ENCODE peak calls at places on chromosomes 6 and 20, in five cellular contexts. P is endothelial cell, V is ovary, L is foreskin fibroblast, J is AG09319. A is an unnamed sample.

GRCh38 chr6:42184475-42184874 is 10.3 kb downstream of the GUCA1B start:
- DNase-seq in V (no peak), P (no peak), J (no peak), L (no peak), A (no peak)

GRCh38 chr6:151681426-151682059 is 125.9 kb upstream of the ESR1 start:
- DNase-seq in J (no peak), P (peak; percentile 17), L (peak; percentile 67), V (peak; percentile 44), A (no peak)

GRCh38 chr6:141653590-141653989 is 479.1 kb upstream of the GJE1 start:
- DNase-seq in L (peak; percentile 10), V (no peak), P (no peak), J (no peak), A (no peak)

GRCh38 chr20:43948455-43948854 is 33.8 kb downstream of the TOX2 start:
- DNase-seq in V (no peak), L (no peak), J (no peak), P (no peak), A (no peak)

GRCh38 chr20:31710423-31711250 is 12.0 kb downstream of the BCL2L1 start:
- DNase-seq in L (no peak), V (no peak), P (no peak), J (no peak), A (no peak)

GRCh38 chr6:28953039-28953872 is 29.5 kb upstream of the TRIM27 start:
- DNase-seq in P (peak; percentile 56), V (peak; percentile 27), J (no peak), L (peak; percentile 82), A (no peak)

GRCh38 chr20:44186674-44187053 is 324 bp downstream of the JPH2 start:
- DNase-seq in V (no peak), J (no peak), P (no peak), L (peak; percentile 29), A (no peak)

GRCh38 chr6:116536216-116536621 is 9.3 kb downstream of the TRAPPC3L start:
- DNase-seq in L (peak; percentile 79), V (no peak), J (peak; percentile 25), P (peak; percentile 31), A (no peak)

GRCh38 chr20:20215976-20216727 is 151.8 kb upstream of the INSM1 start:
- DNase-seq in J (no peak), L (no peak), P (no peak), V (no peak), A (no peak)

GRCh38 chr20:29318871-29319461 is 1938.5 kb upstream of the DEFB115 start:
- DNase-seq in P (no peak), J (no peak), L (no peak), V (no peak), A (peak; percentile 68)

GRCh38 chr20:64238115-64238825 is 17.3 kb upstream of the PCMTD2 start:
- DNase-seq in P (no peak), V (no peak), L (no peak), J (no peak), A (no peak)

GRCh38 chr6:16316741-16317251 is 78.4 kb downstream of the GMPR start:
- DNase-seq in V (no peak), P (no peak), J (no peak), L (peak; percentile 52), A (no peak)

GRCh38 chr6:15026832-15027231 is 219.0 kb upstream of the JARID2 start:
- DNase-seq in L (peak; percentile 43), J (peak; percentile 12), P (no peak), V (no peak), A (no peak)

GRCh38 chr6:149082320-149082719 is 235.2 kb upstream of the TAB2 start:
- DNase-seq in J (peak; percentile 63), V (peak; percentile 81), P (peak; percentile 79), L (peak; percentile 87), A (no peak)

GRCh38 chr20:1964061-1964460 is 29.8 kb downstream of the PDYN start:
- DNase-seq in P (no peak), L (no peak), V (no peak), J (no peak), A (no peak)

GRCh38 chr6:168159503-168159902 is 80.5 kb upstream of the FRMD1 start:
- DNase-seq in V (no peak), P (no peak), L (no peak), J (no peak), A (no peak)

GRCh38 chr6:145875496-145876244 is 61.1 kb upstream of the FBXO30 start:
- DNase-seq in L (peak; percentile 12), P (no peak), J (no peak), V (no peak), A (no peak)

GRCh38 chr20:5781798-5782750 is 31.9 kb downstream of the SHLD1 start:
- DNase-seq in L (no peak), P (no peak), J (no peak), V (no peak), A (no peak)

GRCh38 chr6:165760126-165760802 is 97.2 kb upstream of the PDE10A start:
- DNase-seq in J (no peak), L (no peak), V (no peak), P (no peak), A (no peak)

GRCh38 chr6:75830959-75831885 is 82.2 kb downstream of the MYO6 start:
- DNase-seq in J (no peak), L (peak; percentile 11), V (no peak), P (no peak), A (no peak)

GRCh38 chr6:26224940-26225847 is 138.0 kb downstream of the HFE start:
- DNase-seq in L (peak; percentile 91), V (peak; percentile 58), P (no peak), J (no peak), A (no peak)

GRCh38 chr20:57317789-57318371 is 11.7 kb upstream of the SPO11 start:
- DNase-seq in P (no peak), L (no peak), J (no peak), V (no peak), A (no peak)

GRCh38 chr20:36491901-36492617 is 49.3 kb upstream of the MYL9 start:
- DNase-seq in V (no peak), J (no peak), L (no peak), P (peak; percentile 28), A (no peak)

GRCh38 chr6:138815797-138816528 is 20.1 kb downstream of the ECT2L start:
- DNase-seq in P (no peak), L (peak; percentile 80), J (peak; percentile 31), V (no peak), A (no peak)

GRCh38 chr6:111204305-111204704 is 117.0 kb downstream of the SLC16A10 start:
- DNase-seq in V (no peak), L (no peak), J (no peak), P (no peak), A (no peak)

GRCh38 chr20:472137-472846 is 10.0 kb upstream of the TBC1D20 start:
- DNase-seq in P (no peak), J (no peak), V (no peak), L (no peak), A (no peak)

GRCh38 chr20:51531141-51531710 is 11.3 kb downstream of the NFATC2 start:
- DNase-seq in P (no peak), L (no peak), J (no peak), V (no peak), A (no peak)

GRCh38 chr6:121849477-121849876 is 414.0 kb downstream of the GJA1 start:
- DNase-seq in J (no peak), P (peak; percentile 78), V (peak; percentile 40), L (peak; percentile 85), A (no peak)

DNA sequence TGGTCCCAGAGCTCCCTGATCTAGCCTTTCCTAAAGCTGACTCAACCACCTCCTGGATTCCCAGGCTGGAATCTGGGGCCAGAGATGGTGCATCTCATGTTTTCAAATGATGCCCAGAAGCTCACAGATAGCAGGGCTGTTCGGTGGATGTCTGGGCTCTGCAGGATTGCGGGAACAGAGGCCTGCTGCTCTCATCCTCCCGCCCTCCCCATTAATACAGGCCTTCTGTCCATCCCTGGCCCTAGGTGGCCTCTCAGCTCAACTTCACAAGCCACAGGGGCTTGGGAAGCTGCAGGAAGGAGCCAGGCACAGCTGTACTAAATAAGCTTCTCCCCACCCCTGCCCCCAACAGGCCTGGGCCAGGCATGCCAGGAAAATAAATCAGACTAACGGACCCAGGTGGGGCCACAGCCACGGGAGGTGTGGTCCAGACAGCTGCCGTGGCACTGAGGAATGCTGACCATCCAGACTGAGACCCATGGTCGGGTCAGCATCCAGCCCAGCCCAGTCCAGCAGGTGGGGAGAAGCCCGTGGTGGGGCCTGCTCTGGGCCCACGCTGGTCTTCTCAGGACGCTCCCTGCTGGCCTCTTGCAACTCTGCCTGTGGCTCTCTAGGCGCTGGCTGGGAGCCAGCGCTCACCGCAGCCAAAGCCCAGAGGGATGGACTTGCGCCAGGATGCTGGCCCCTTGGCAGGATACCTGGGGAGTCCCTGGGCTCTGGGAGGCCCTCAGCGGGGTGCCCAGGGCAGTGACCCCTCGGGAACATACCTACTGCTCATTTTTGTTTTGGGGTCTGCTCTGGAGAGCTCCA is 8.5 kb upstream of the YTHDF1 start:
- DNase-seq in J (no peak), P (no peak), V (peak; percentile 71), L (peak; percentile 51), A (no peak)
- TF ChIP-seq CTCF in J (peak; percentile 21), P (no peak), V (no peak), L (peak; percentile 2), A (peak; percentile 69)

GRCh38 chr6:69933239-69933638 is 66.9 kb downstream of the COL19A1 start:
- DNase-seq in L (peak; percentile 25), P (no peak), V (no peak), J (no peak), A (no peak)
- TF ChIP-seq CTCF in L (no peak), P (no peak), V (no peak), J (no peak), A (peak; percentile 36)

GRCh38 chr6:131795366-131795765 is 12.5 kb upstream of the ENPP1 start:
- DNase-seq in J (no peak), V (no peak), P (no peak), L (no peak), A (no peak)

GRCh38 chr6:131787079-131787478 is 20.7 kb upstream of the ENPP1 start:
- DNase-seq in J (no peak), P (no peak), V (no peak), L (peak; percentile 68), A (no peak)

GRCh38 chr6:131787955-131788712 is 19.7 kb upstream of the ENPP1 start:
- DNase-seq in J (peak; percentile 19), P (no peak), L (peak; percentile 80), V (no peak), A (no peak)

GRCh38 chr6:131789219-131789618 is 18.6 kb upstream of the ENPP1 start:
- DNase-seq in V (no peak), P (no peak), L (peak; percentile 43), J (no peak), A (no peak)

DNA sequence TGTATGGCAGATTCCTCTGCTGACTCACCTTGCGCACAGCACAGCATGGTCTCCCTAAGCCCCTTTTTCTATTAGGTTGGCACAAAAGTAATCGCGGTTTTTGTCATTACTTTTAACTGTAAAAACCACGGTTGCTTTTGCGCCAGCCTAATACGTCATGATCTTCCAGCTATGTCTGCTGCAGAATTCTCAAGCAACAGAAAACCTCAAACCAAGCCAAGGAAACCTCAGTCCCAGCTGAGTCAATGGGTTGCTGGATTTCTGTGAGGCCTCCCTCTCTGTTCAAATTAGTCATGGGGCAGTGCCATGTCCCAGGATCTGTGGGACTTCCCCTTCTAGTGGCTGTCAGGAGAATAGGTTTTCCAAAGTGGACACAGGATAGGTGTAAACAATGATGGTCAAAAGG is 15.7 kb upstream of the ENPP1 start:
- DNase-seq in J (no peak), V (no peak), L (peak; percentile 10), P (no peak), A (no peak)
- TF ChIP-seq CTCF in J (no peak), V (no peak), L (no peak), P (no peak), A (no peak)

DNA sequence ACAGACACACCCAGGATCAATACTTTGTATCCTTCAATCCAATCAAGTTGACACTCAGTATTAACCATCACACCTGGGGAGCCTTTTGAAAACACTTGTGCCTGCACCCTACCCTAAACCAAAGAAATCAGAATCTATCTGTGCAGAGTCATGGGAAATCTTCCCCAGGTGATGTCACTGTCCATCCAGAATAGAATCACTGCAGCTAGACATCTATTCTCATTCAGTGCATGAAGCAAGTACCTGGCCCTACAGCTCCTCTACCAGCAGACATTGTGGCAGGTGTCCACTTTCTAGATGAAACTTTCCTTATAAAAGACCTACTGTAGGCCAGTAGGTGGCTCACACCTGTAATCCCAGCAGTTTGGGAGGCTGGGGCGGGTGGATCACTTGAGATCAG is 262.4 kb upstream of the MARCKS start:
- DNase-seq in V (no peak), L (no peak), P (no peak), J (no peak), A (no peak)
- TF ChIP-seq CTCF in V (no peak), L (no peak), P (no peak), J (no peak), A (no peak)

A was measured in chondrocyte.